ENCODE peak calls at places on chromosomes 3 and 15, in ten cellular contexts. Q is esophagus squamous epithelium, L is IMR-90, W is breast epithelium, V is body of pancreas, H is adrenal gland, D is HCT116, I is A549, P is GM12878, F is H1. U is an unnamed sample.

GRCh38 chr3:188950832-188951489 is 220.8 kb upstream of the TPRG1 start:
- DNase-seq in Q (no peak), L (peak), W (peak), V (peak), H (peak), D (peak), I (peak), P (no peak), F (no peak), U (peak)

GRCh38 chr15:59138243-59138642 is 33.3 kb downstream of the CCNB2 start:
- DNase-seq in Q (no peak), L (peak), W (no peak), V (peak), H (peak), D (peak), I (peak), P (no peak), F (peak), U (no peak)

GRCh38 chr15:88396382-88396781 is 70.8 kb downstream of the MRPL46 start:
- DNase-seq in Q (no peak), L (no peak), W (no peak), V (no peak), H (no peak), D (no peak), I (no peak), P (no peak), F (no peak), U (no peak)

GRCh38 chr15:25777047-25777446 is 86.1 kb downstream of the ATP10A start:
- DNase-seq in Q (no peak), L (no peak), W (no peak), V (no peak), H (no peak), D (no peak), I (no peak), P (no peak), F (no peak), U (peak)

GRCh38 chr3:39383913-39384664 is 919 bp downstream of the SLC25A38 start:
- DNase-seq in Q (no peak), L (peak), W (peak), V (peak), H (peak), D (peak), I (peak), P (peak), F (peak), U (peak)

GRCh38 chr3:182092662-182093262 is 381.0 kb downstream of the SOX2 start:
- DNase-seq in Q (no peak), L (no peak), W (no peak), V (no peak), H (no peak), D (no peak), I (peak), P (no peak), F (no peak), U (no peak)

GRCh38 chr3:38003817-38004414 is 13.3 kb downstream of the VILL start:
- DNase-seq in Q (no peak), L (no peak), W (no peak), V (no peak), H (no peak), D (no peak), I (no peak), P (no peak), F (no peak), U (no peak)

GRCh38 chr3:21062724-21063436 is 688.1 kb downstream of the ZNF385D start:
- DNase-seq in Q (no peak), L (no peak), W (no peak), V (no peak), H (no peak), D (no peak), I (no peak), P (no peak), F (no peak), U (no peak)

GRCh38 chr15:78988361-78988911 is 43.6 kb upstream of the CTSH start:
- DNase-seq in Q (peak), L (peak), W (peak), V (peak), H (peak), D (peak), I (peak), P (peak), F (no peak), U (peak)

GRCh38 chr3:190697901-190698300 is 164.6 kb downstream of the GMNC start:
- DNase-seq in Q (no peak), L (peak), W (no peak), V (no peak), H (no peak), D (no peak), I (no peak), P (no peak), F (no peak), U (no peak)

GRCh38 chr3:110656394-110656793 is 415.2 kb upstream of the NECTIN3 start:
- DNase-seq in Q (no peak), L (no peak), W (no peak), V (no peak), H (no peak), D (no peak), I (no peak), P (no peak), F (no peak), U (no peak)

GRCh38 chr3:130088061-130088460 is 6.4 kb downstream of the ALG1L2 start:
- DNase-seq in Q (no peak), L (no peak), W (no peak), V (no peak), H (no peak), D (no peak), I (no peak), P (no peak), F (no peak), U (no peak)

GRCh38 chr3:169246158-169246557 is 417.4 kb downstream of the MECOM start:
- DNase-seq in Q (no peak), L (no peak), W (no peak), V (no peak), H (no peak), D (no peak), I (no peak), P (no peak), F (no peak), U (no peak)

GRCh38 chr15:72313881-72314280 is 6.1 kb downstream of the CELF6 start:
- DNase-seq in Q (no peak), L (no peak), W (no peak), V (no peak), H (no peak), D (no peak), I (no peak), P (no peak), F (peak), U (no peak)

GRCh38 chr3:77147836-77148578 is 108.1 kb downstream of the ROBO2 start:
- DNase-seq in Q (no peak), L (no peak), W (no peak), V (no peak), H (no peak), D (no peak), I (no peak), P (no peak), F (no peak), U (no peak)

DNA sequence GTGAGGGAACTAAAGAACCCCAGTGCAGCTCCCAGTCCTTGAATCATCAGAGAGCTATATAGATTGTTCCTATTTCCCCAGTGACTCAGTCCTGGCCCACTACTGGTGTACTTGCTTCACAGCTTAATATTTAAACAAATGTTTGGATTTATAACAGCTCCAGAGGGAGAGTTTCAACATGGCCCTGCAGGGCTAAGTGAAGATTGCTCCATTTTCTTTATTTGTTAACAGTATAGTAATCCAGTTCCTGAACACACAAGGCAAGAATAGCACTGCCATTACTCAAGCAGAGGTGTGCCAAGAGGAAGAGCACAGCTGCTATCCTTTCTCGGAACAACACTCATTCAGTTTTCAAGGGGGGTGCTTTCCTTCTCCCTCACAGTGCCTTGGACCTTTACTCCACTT is 6.5 kb downstream of the SQOR start:
- DNase-seq in Q (no peak), L (peak), W (peak), V (peak), H (no peak), D (no peak), I (peak), P (no peak), F (no peak), U (peak)
- TF ChIP-seq POLR2A in Q (no peak), L (no peak), W (no peak), V (no peak), H (no peak), D (no peak), I (no peak), P (no peak), F (no peak), U (no peak)

DNA sequence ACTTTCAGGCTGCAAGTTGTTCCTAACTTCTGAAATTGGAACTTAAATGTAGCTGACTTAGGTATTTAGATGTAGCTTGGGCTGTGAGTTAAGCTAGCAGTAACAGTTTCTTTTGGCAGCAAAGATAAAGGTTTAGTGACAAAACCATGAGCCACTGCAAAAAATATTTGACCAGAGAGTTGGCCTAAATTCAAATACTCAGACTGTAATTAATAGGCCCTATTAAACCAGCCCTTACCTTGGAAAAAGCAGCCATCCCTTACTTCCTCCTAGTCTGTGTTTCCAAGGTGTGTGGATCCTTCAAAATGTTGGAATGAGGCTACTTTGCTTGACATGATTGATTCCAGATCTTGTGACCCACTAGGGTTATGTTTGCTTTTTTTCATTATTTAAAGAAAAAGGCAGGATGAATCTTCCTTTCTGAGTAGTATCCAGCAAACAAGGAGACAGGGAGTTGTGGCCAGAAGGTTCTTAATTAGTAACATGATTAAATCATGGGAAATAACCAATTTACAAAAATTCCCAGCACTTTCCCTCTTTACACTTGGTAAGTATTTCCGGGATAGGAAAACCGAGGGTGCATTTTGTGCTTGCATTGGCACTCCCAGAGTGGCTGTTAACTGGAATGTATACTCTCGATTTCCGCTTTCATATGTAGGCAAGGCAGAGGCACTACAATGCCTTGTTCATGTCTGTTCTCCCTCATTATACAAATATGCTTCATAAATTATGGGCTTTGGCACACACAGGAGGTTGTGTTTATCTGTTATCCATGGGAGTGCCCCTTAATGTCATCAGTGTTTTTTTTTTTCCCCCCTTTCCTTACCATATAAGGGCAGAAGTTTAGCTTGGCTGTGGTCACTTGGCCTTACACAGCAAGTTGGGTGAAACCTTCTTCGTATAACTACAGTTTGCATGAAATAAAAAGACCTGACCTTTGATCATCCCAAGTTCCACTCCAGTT is 8.5 kb downstream of the TPM1 start:
- DNase-seq in Q (no peak), L (peak), W (no peak), V (no peak), H (no peak), D (no peak), I (no peak), P (no peak), F (no peak), U (no peak)
- H3K4me3 ChIP-seq in Q (no peak), L (no peak), W (peak), V (no peak), H (peak), D (no peak), I (peak), P (no peak), F (no peak), U (no peak)

GRCh38 chr3:119104031-119104430 is 41.9 kb upstream of the TEX55 start:
- DNase-seq in Q (no peak), L (no peak), W (no peak), V (no peak), H (no peak), D (no peak), I (no peak), P (no peak), F (no peak), U (no peak)

GRCh38 chr3:119098006-119098405 is 48.0 kb upstream of the TEX55 start:
- DNase-seq in Q (no peak), L (no peak), W (no peak), V (no peak), H (no peak), D (no peak), I (no peak), P (no peak), F (no peak), U (no peak)

GRCh38 chr3:119099785-119100184 is 46.2 kb upstream of the TEX55 start:
- DNase-seq in Q (no peak), L (no peak), W (no peak), V (no peak), H (no peak), D (no peak), I (no peak), P (no peak), F (no peak), U (no peak)

GRCh38 chr3:119098620-119099222 is 47.2 kb upstream of the TEX55 start:
- DNase-seq in Q (no peak), L (peak), W (no peak), V (no peak), H (no peak), D (peak), I (peak), P (no peak), F (no peak), U (no peak)
- TF ChIP-seq CTCF in Q (peak), L (peak), W (peak), V (peak), H (peak), D (peak), I (peak), P (peak), F (peak), U (no peak)

DNA sequence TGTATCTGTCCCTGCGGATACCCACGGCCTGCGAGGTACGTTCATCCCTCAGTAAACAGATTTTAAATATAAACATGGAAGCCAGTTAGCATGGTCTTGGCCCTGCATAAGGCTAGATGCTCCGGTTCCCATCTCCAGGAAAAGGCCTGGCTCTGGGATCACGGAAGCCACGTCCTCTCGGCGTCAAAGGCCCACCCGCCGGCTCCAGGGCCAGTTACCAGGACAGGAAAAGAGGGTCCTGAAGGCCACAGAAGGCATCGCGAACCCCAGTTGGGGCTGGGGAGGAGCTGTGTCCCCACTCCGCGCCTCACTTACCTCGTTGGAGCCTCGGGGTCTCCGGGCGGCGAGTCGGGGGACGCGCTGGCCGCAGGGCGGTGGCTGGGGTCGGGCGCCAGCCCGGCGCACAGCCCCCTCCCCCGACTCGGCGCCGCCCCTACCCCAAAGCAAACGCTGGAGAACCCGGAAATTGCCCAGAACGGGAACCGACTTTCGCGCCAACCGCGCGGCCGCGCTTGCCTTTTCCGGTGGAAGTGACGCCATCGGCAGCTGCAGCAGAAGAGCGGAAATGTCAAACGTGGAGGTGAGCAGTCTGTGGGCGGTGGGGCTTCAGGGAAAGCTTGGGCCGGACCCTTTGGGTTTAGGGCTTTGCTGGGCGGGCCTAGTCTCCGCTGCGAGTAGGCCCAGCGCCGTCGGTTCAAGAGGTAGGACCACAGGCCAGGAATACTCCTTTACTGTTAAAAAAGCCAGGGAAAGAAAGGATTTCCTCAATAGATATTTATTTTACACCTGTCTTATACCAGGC is at the start of gene TOPBP1:
- DNase-seq in Q (peak), L (peak), W (peak), V (peak), H (peak), D (peak), I (peak), P (no peak), F (peak), U (peak)
- TF ChIP-seq POLR2A in Q (no peak), L (peak), W (no peak), V (peak), H (peak), D (peak), I (peak), P (peak), F (peak), U (no peak)

GRCh38 chr15:83446417-83446816 is 724 bp upstream of the SH3GL3 start:
- DNase-seq in Q (no peak), L (no peak), W (no peak), V (no peak), H (no peak), D (no peak), I (no peak), P (no peak), F (no peak), U (no peak)

GRCh38 chr15:83444936-83445335 is 2.2 kb upstream of the SH3GL3 start:
- DNase-seq in Q (no peak), L (no peak), W (no peak), V (no peak), H (no peak), D (no peak), I (no peak), P (no peak), F (no peak), U (no peak)

GRCh38 chr15:83445653-83446052 is 1.5 kb upstream of the SH3GL3 start:
- DNase-seq in Q (no peak), L (no peak), W (no peak), V (no peak), H (no peak), D (no peak), I (no peak), P (no peak), F (no peak), U (no peak)

GRCh38 chr15:83449250-83449671 is 2.1 kb downstream of the SH3GL3 start:
- DNase-seq in Q (no peak), L (no peak), W (no peak), V (no peak), H (no peak), D (no peak), I (no peak), P (no peak), F (no peak), U (no peak)

GRCh38 chr15:83446904-83447708 is at the start of gene SH3GL3:
- DNase-seq in Q (peak), L (peak), W (peak), V (peak), H (peak), D (peak), I (peak), P (no peak), F (peak), U (peak)
- H3K4me3 ChIP-seq in Q (peak), L (peak), W (peak), V (peak), H (peak), D (peak), I (peak), P (no peak), F (peak), U (peak)

GRCh38 chr3:149662240-149662887 is 4.5 kb upstream of the WWTR1 start:
- DNase-seq in Q (no peak), L (peak), W (no peak), V (no peak), H (no peak), D (no peak), I (no peak), P (no peak), F (no peak), U (no peak)

GRCh38 chr3:149659173-149659468 is 1.3 kb upstream of the WWTR1 start:
- DNase-seq in Q (no peak), L (no peak), W (peak), V (peak), H (no peak), D (no peak), I (no peak), P (no peak), F (no peak), U (no peak)

GRCh38 chr3:149660462-149660861 is 2.6 kb upstream of the WWTR1 start:
- DNase-seq in Q (no peak), L (no peak), W (no peak), V (no peak), H (no peak), D (no peak), I (no peak), P (no peak), F (no peak), U (no peak)

GRCh38 chr3:149667576-149667975 is 9.8 kb upstream of the WWTR1 start:
- DNase-seq in Q (no peak), L (no peak), W (no peak), V (no peak), H (no peak), D (no peak), I (no peak), P (no peak), F (no peak), U (no peak)

DNA sequence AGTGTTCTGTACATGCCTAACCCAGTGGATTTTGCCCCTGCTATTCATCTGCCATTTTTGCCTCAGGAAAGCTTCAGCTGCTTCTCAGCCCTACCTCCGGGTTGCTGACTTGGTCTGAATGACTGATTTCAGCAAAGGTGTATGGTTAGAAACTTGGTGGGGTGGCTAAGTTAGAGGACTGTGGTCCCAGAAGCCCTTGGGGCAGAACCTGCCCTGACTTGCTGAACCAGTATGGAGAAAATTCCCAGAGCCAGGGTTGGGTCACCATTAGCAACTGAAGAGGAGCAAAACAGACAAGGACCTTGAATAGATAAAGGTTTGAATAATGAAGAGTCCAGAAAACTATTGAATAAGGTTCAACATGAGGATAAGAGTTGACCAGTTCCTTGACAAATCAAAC is 6.1 kb upstream of the WWTR1 start:
- DNase-seq in Q (no peak), L (no peak), W (no peak), V (no peak), H (no peak), D (no peak), I (no peak), P (no peak), F (no peak), U (no peak)
- TF ChIP-seq CTCF in Q (no peak), L (no peak), W (no peak), V (no peak), H (no peak), D (no peak), I (no peak), P (no peak), F (no peak), U (no peak)

DNA sequence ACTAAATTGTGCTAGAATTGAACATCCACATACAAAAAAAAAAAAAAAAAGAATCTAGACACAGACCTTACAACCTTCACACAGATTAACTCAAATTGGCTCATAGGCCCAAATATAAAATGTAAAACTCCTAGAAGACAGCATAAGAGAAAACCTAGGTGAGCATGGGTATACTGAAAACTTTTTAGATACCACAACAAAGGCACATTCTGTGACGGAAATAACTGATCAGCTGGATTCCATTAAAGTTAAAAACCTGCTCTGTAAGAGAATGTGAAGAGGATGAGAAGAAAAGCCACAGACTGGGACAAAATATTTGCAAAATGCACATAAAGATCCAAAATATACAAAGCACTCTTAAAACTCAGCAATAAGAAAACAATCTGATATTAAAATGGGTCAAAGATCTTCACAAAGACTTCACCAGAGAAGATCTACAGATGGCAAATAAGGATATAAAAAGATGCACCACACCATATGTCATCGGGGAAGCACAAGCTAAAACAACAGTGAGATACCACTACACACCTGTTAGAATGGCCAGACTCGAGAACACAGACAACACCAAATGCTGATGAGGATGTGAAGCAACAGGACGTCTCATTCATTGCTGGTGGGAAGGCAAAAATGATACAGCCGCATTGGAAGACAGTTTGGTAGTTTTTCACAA is 167.9 kb downstream of the PDE8A start:
- DNase-seq in Q (no peak), L (no peak), W (no peak), V (no peak), H (no peak), D (no peak), I (no peak), P (no peak), F (no peak), U (no peak)
- TF ChIP-seq POLR2A in Q (no peak), L (no peak), W (no peak), V (no peak), H (no peak), D (no peak), I (no peak), P (no peak), F (no peak), U (no peak)